ENCODE peak calls at places on chromosomes 11 and 22, in six cellular contexts. B, I, S, C, G and A are unnamed samples.

GRCh38 chr22:33401291-33401690 is 343.1 kb upstream of the SYN3 start:
- DNase-seq in B (no peak), I (no peak), S (no peak), C (no peak), G (no peak), A (no peak)

GRCh38 chr22:38180841-38181452 is 683 bp downstream of the PLA2G6 start:
- DNase-seq in B (no peak), I (peak), S (no peak), C (no peak), G (peak), A (peak)

GRCh38 chr22:29454186-29454745 is 15.9 kb downstream of the RFPL1 start:
- DNase-seq in B (no peak), I (no peak), S (no peak), C (no peak), G (no peak), A (no peak)

GRCh38 chr11:28366549-28367341 is 258.6 kb downstream of the METTL15 start:
- DNase-seq in B (no peak), I (no peak), S (no peak), C (no peak), G (no peak), A (no peak)

GRCh38 chr11:63371396-63371795 is 1.8 kb downstream of the SLC22A9 start:
- DNase-seq in B (no peak), I (no peak), S (no peak), C (no peak), G (no peak), A (no peak)

GRCh38 chr11:38791346-38791961 is 2193.4 kb upstream of the RAG2 start:
- DNase-seq in B (peak), I (no peak), S (peak), C (peak), G (peak), A (peak)

GRCh38 chr11:27658535-27659236 is 41.6 kb downstream of the BDNF start:
- DNase-seq in B (no peak), I (no peak), S (no peak), C (no peak), G (no peak), A (no peak)

GRCh38 chr11:1844221-1845094 is 5.7 kb downstream of the TNNI2 start:
- DNase-seq in B (no peak), I (no peak), S (peak), C (no peak), G (no peak), A (peak)

GRCh38 chr22:29780781-29781676 is 13.9 kb downstream of the UQCR10 start:
- DNase-seq in B (no peak), I (no peak), S (no peak), C (no peak), G (no peak), A (peak)

GRCh38 chr22:17779286-17780115 is 5.2 kb upstream of the BID start:
- DNase-seq in B (peak), I (no peak), S (no peak), C (no peak), G (no peak), A (no peak)

GRCh38 chr11:116037851-116038250 is 533.6 kb upstream of the CADM1 start:
- DNase-seq in B (no peak), I (no peak), S (no peak), C (no peak), G (no peak), A (no peak)

GRCh38 chr11:7977251-7977917 is 9.8 kb upstream of the EIF3F start:
- DNase-seq in B (no peak), I (no peak), S (peak), C (no peak), G (peak), A (peak)

GRCh38 chr11:22510741-22511140 is 114.9 kb downstream of the FANCF start:
- DNase-seq in B (no peak), I (no peak), S (no peak), C (no peak), G (no peak), A (no peak)

GRCh38 chr11:1054143-1055108 is 17.9 kb upstream of the MUC6 start:
- DNase-seq in B (no peak), I (peak), S (no peak), C (no peak), G (peak), A (no peak)

GRCh38 chr11:35170503-35170902 is 31.5 kb downstream of the CD44 start:
- DNase-seq in B (no peak), I (no peak), S (no peak), C (no peak), G (no peak), A (no peak)

GRCh38 chr11:19766206-19766605 is 53.6 kb downstream of the NAV2 start:
- DNase-seq in B (no peak), I (no peak), S (no peak), C (no peak), G (no peak), A (no peak)

GRCh38 chr11:123430736-123431356 is 777 bp downstream of the GRAMD1B start:
- DNase-seq in B (peak), I (peak), S (peak), C (no peak), G (peak), A (no peak)

GRCh38 chr11:6217722-6218121 is 12.4 kb downstream of the C11orf42 start:
- DNase-seq in B (no peak), I (no peak), S (no peak), C (no peak), G (no peak), A (no peak)
- TF ChIP-seq POLR2A in B (no peak), I (no peak), S (no peak), C (no peak), G (no peak), A (no peak)

GRCh38 chr11:110472858-110473257 is 43.1 kb downstream of the FDX1 start:
- DNase-seq in B (no peak), I (no peak), S (no peak), C (no peak), G (no peak), A (no peak)

GRCh38 chr11:110470716-110471115 is 41.0 kb downstream of the FDX1 start:
- DNase-seq in B (no peak), I (no peak), S (no peak), C (no peak), G (no peak), A (no peak)

GRCh38 chr11:110471315-110471714 is 41.6 kb downstream of the FDX1 start:
- DNase-seq in B (no peak), I (no peak), S (no peak), C (no peak), G (no peak), A (no peak)

GRCh38 chr11:110474578-110474977 is 44.8 kb downstream of the FDX1 start:
- DNase-seq in B (no peak), I (no peak), S (no peak), C (no peak), G (no peak), A (no peak)

DNA sequence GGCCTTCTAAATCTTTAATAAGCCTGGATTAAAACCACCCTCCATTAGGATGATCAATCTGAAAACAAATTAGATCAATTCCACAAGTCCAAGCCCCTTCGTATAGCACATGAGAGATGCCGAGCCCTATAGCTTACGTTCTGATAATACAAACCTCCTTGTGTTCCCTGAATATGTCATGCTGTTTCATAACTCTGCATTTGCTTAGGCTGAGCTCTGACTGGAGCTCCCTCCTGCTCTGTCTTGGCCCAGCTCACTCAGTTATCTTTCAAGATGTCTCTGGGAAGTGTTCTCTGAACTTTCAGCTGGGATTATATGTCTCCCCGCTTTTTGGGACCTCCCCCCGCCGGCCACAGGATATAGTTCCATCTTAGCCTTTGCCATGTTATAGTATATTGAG is 43.9 kb downstream of the FDX1 start:
- DNase-seq in B (no peak), I (no peak), S (no peak), C (no peak), G (no peak), A (no peak)
- TF ChIP-seq POLR2A in B (no peak), I (no peak), S (no peak), C (no peak), G (no peak), A (no peak)

DNA sequence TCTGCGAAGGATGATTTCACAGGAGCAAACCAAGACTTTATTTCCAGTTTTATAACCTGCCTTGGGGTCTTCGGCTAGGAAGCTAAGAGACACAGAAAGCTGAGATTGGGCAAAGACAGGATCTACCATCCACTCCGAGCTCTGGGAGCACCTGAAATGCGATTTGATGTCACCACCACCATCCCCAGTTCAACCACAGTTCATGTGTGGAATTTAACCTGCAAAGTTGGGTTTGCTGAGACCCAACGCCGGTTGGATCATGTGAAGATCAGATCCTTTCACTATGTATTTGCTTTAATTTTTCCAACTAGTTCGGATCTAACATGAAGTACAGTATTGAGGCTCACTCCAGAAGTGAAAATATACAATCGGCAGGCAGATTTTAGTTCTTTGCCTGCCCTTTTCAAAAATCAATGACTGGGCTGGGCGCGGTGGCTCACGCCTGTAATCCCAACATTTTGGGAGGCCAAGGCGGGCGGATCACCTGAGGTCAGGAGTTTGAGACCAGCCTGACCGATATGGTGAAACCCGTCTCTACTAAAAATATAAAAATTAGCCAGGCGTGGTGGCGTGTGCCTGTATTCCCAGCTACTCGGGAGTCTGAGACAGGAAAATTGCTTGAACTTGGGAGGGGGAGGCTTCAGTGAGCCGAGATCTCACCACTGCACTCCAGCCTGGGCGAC is 1.4 kb upstream of the C11orf24 start:
- DNase-seq in B (no peak), I (no peak), S (no peak), C (no peak), G (no peak), A (no peak)
- TF ChIP-seq POLR2A in B (no peak), I (no peak), S (no peak), C (no peak), G (no peak), A (no peak)

GRCh38 chr11:65498977-65499712 is at the start of gene MALAT1:
- DNase-seq in B (no peak), I (peak), S (peak), C (peak), G (peak), A (peak)

GRCh38 chr11:65498042-65498726 is 661 bp upstream of the MALAT1 start:
- DNase-seq in B (no peak), I (peak), S (peak), C (no peak), G (no peak), A (peak)

GRCh38 chr11:65498727-65498976 is 193 bp upstream of the MALAT1 start:
- DNase-seq in B (no peak), I (no peak), S (no peak), C (no peak), G (no peak), A (no peak)

GRCh38 chr11:65497141-65498041 is 1.5 kb upstream of the MALAT1 start:
- DNase-seq in B (peak), I (peak), S (peak), C (peak), G (peak), A (peak)

GRCh38 chr11:65496304-65497140 is 2.3 kb upstream of the MALAT1 start:
- DNase-seq in B (no peak), I (no peak), S (peak), C (no peak), G (peak), A (peak)
- TF ChIP-seq POLR2A in B (no peak), I (no peak), S (no peak), C (no peak), G (no peak), A (no peak)

DNA sequence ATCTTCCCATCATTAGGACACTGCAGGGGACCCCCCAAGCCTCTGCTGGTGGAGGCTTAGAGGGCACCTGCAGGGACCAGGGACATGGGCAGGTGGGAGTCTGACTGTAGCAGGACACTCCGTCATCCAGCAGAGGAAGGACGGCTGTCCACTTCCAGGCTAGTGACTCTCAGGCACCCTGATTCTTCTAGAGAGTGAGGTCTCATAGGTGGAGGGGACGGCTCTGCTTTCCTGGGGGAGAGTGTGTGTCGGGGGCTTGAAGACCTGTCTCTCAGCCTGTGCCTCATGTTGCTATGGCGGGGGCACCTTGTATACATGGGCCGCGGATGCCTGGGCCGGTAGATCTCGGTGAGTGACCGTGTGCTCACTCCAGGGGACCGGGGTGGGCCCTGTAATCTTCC is 1116.6 kb downstream of the BRD1 start:
- DNase-seq in B (no peak), I (no peak), S (no peak), C (no peak), G (no peak), A (no peak)
- TF ChIP-seq POLR2A in B (no peak), I (no peak), S (no peak), C (no peak), G (no peak), A (no peak)